ENCODE peak calls at places on chromosome 17, in four cellular contexts. C is SJSA1; M is GM23338; R is CD8-positive, alpha-beta T cell. N is an unnamed sample.

GRCh38 chr17:55448681-55449080 is 27.0 kb upstream of the MMD start:
- DNase-seq in R (no peak), C (no peak), M (no peak), N (no peak)

GRCh38 chr17:68807998-68808772 is 147.0 kb downstream of the ABCA8 start:
- DNase-seq in C (no peak), R (no peak), M (no peak), N (no peak)

GRCh38 chr17:79100405-79100804 is 25.8 kb downstream of the ENGASE start:
- DNase-seq in M (no peak), R (no peak), C (no peak), N (no peak)

GRCh38 chr17:19752216-19753048 is 4.3 kb upstream of the ALDH3A1 start:
- DNase-seq in C (no peak), R (no peak), M (no peak), N (no peak)

GRCh38 chr17:79545251-79546005 is 65.4 kb downstream of the RBFOX3 start:
- DNase-seq in R (no peak), C (no peak), M (no peak), N (no peak)

GRCh38 chr17:49315974-49316570 is 46.0 kb downstream of the ZNF652 start:
- DNase-seq in C (no peak), R (no peak), M (no peak), N (peak; percentile 1)

GRCh38 chr17:48513097-48513496 is 17.7 kb downstream of the HOXB1 start:
- DNase-seq in C (no peak), R (no peak), M (no peak), N (no peak)

GRCh38 chr17:70636517-70637133 is 467.3 kb downstream of the KCNJ2 start:
- DNase-seq in C (no peak), M (peak; percentile 65), R (no peak), N (peak; percentile 16)

GRCh38 chr17:35423761-35424160 is 8.5 kb downstream of the SLFN12 start:
- DNase-seq in R (no peak), M (no peak), C (no peak), N (peak; percentile 36)

GRCh38 chr17:68381076-68381900 is 76.0 kb downstream of the WIPI1 start:
- DNase-seq in M (no peak), C (peak; percentile 97), R (no peak), N (peak; percentile 95)

GRCh38 chr17:50172130-50172529 is 6.3 kb downstream of the SGCA start:
- DNase-seq in M (no peak), C (no peak), R (no peak), N (no peak)

GRCh38 chr17:55068862-55069771 is 100.6 kb downstream of the STXBP4 start:
- DNase-seq in M (no peak), C (no peak), R (no peak), N (no peak)

GRCh38 chr17:556431-556995 is 158.1 kb downstream of the VPS53 start:
- DNase-seq in M (peak; percentile 43), C (no peak), R (no peak), N (no peak)

GRCh38 chr17:55845385-55845784 is 94.5 kb downstream of the PCTP start:
- DNase-seq in M (peak; percentile 87), R (no peak), C (peak; percentile 86), N (peak; percentile 10)

GRCh38 chr17:76272541-76273434 is 7.6 kb downstream of the UBALD2 start:
- DNase-seq in C (no peak), M (no peak), R (peak; percentile 42), N (no peak)

GRCh38 chr17:10127819-10128375 is 70.5 kb downstream of the GAS7 start:
- DNase-seq in C (peak; percentile 68), R (no peak), M (peak; percentile 19), N (peak; percentile 45)

GRCh38 chr17:68461122-68461539 is 3.8 kb upstream of the WIPI1 start:
- DNase-seq in M (no peak), R (no peak), C (no peak), N (no peak)

GRCh38 chr17:82598256-82599011 is 49.8 kb downstream of the WDR45B start:
- DNase-seq in R (no peak), M (no peak), C (peak; percentile 86), N (peak; percentile 72)

GRCh38 chr17:55540414-55541091 is 29.3 kb upstream of the SMIM36 start:
- DNase-seq in M (no peak), R (no peak), C (no peak), N (peak; percentile 35)

GRCh38 chr17:17420035-17420434 is 56.8 kb upstream of the MED9 start:
- DNase-seq in M (no peak), C (no peak), R (no peak), N (no peak)

GRCh38 chr17:59669944-59670343 is 37.3 kb downstream of the PTRH2 start:
- DNase-seq in R (no peak), C (no peak), M (no peak), N (no peak)

GRCh38 chr17:61131555-61131954 is 268.1 kb upstream of the TBX2 start:
- DNase-seq in C (no peak), R (no peak), M (no peak), N (no peak)

GRCh38 chr17:19534562-19535149 is 1.0 kb downstream of the SLC47A1 start:
- DNase-seq in C (no peak), R (no peak), M (no peak), N (no peak)

GRCh38 chr17:7328009-7328408 is 1.1 kb downstream of the NEURL4 start:
- DNase-seq in M (no peak), C (no peak), R (no peak), N (no peak)
- H3K4me3 ChIP-seq in M (peak overlapping the region; percentile 70), C (peak overlapping the region; percentile 52), R (no peak overlapping the region), N (no peak overlapping the region)

GRCh38 chr17:67177732-67178131 is 67.3 kb downstream of the HELZ start:
- DNase-seq in C (no peak), R (no peak), M (no peak), N (no peak)

GRCh38 chr17:67183531-67183930 is 61.5 kb downstream of the HELZ start:
- DNase-seq in M (no peak), C (no peak), R (no peak), N (no peak)

GRCh38 chr17:67178555-67178954 is 66.4 kb downstream of the HELZ start:
- DNase-seq in M (no peak), C (no peak), R (no peak), N (no peak)

GRCh38 chr17:67180275-67180674 is 64.7 kb downstream of the HELZ start:
- DNase-seq in C (no peak), R (no peak), M (no peak), N (no peak)

GRCh38 chr17:67181825-67182224 is 63.2 kb downstream of the HELZ start:
- DNase-seq in M (no peak), R (no peak), C (no peak), N (no peak)
- H3K36me3 ChIP-seq in M (peaks cover 12% of the 10 kb centered on the region), R (peaks cover 9% of the 10 kb centered on the region), C (peaks cover 16% of the 10 kb centered on the region), N (peaks cover 6% of the 10 kb centered on the region)

DNA sequence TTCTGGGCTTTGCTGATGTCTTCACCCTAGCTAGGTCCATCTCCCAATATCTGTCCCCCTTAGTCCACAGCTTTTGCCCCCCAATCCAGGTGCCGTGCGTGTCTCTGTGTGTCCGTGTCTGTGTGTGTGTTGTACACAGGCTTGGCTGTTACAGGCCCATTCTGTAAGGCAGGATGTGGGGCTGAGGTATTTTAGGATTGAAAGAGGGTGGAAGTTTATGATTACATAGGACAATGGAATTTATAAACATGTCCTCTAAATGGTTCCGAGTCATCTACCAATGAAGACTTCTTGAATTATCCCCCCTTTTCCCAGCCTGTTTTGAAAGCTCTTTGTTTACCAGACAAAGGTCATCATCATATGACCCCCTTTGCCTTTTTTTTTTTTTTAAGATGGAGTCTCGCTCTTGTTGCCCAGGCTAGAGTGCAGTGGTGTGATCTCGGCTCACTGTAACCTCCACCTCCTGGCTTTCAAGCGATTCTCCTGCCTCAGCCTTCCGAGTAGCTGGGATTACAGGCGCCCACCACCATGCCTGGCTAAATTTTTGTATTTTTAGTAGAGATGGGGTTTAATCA is 21.8 kb downstream of the ACE start:
- DNase-seq in R (no peak), C (peak; percentile 88), M (no peak), N (no peak)
- H3K4me3 ChIP-seq in R (no peak overlapping the region), C (no peak overlapping the region), M (no peak overlapping the region), N (no peak overlapping the region)

DNA sequence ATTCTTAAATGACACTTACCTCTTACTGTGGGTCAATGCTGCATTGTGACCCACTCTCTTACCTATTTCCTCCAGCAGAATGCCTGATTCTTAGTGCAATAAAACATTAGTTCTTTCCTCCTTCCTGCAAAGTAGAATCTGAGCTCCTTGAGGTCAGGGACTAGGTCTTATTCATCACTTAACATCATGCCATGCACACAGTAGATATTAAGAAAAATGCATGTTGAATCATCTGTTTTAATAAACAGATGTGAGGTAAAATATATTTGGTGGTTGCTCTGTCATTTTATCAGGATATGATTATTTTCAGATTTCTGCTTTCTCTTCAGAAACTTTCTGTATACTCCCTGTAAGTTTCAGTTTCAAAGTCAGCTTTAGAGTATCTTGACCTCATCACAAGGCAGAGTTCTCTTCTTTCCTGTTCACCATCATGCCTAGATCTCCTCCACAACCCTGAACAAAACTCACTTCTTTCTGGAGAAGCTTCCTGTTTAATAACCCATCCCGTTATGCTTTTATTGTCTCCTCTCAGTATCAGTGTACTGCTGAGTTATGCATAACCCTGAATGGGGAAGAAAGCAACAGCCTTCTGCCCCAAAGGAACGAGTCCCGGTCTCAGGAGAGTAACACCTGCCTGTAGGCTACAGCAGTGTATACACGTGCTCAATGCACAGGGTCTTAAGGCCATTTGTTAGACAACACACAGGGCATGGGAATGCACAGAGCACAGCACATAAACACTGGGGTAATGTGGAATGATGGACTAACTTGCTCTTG is 30.3 kb upstream of the SUPT4H1 start:
- DNase-seq in R (peak; percentile 17), M (no peak), C (no peak), N (no peak)
- H3K36me3 ChIP-seq in R (no peaks in the 10 kb centered on the region), M (no peaks in the 10 kb centered on the region), C (no peaks in the 10 kb centered on the region), N (no peaks in the 10 kb centered on the region)

GRCh38 chr17:80821546-80821945 is 170.1 kb upstream of the CHMP6 start:
- DNase-seq in C (no peak), M (no peak), R (no peak), N (no peak)
- H3K4me3 ChIP-seq in C (no peak overlapping the region), M (no peak overlapping the region), R (no peak overlapping the region), N (no peak overlapping the region)

GRCh38 chr17:28613916-28614315 is at the start of gene RSKR:
- DNase-seq in R (no peak), C (no peak), M (no peak), N (no peak)
- H3K36me3 ChIP-seq in R (peaks cover 35% of the 10 kb centered on the region), C (peaks cover 65% of the 10 kb centered on the region), M (peaks cover 55% of the 10 kb centered on the region), N (peaks cover 72% of the 10 kb centered on the region)

GRCh38 chr17:41666708-41667279 is 21.9 kb upstream of the EIF1 start:
- DNase-seq in C (peak; percentile 76), M (peak; percentile 91), R (peak; percentile 90), N (peak; percentile 70)
- H3K4me3 ChIP-seq in C (peak overlapping the region; percentile 21), M (peak overlapping the region; percentile 76), R (peak overlapping the region; percentile 56), N (peak overlapping the region; percentile 55)

DNA sequence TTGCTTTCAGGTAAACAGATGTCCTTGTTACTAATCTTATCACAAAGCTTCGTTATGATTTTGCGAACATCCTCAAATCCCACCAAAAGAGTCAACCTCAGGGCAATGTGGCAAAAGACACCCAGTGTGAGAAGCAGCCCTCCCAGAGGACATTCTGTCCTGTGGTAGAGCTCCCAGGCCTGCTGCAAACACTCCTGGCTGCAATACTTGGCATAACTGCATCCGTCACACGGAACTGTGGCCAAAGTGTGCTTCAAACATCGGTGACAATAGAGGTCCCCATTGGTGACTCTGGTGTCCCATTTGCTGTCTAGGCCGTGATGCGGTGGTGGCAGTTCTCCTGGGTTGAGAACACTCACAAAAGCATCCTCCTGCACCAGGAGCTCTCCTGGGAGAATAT is 29.5 kb downstream of the SMYD4 start:
- DNase-seq in M (no peak), R (no peak), C (no peak), N (no peak)
- H3K36me3 ChIP-seq in M (peaks cover 14% of the 10 kb centered on the region), R (peaks cover 11% of the 10 kb centered on the region), C (peaks cover 34% of the 10 kb centered on the region), N (peaks cover 2% of the 10 kb centered on the region)